ENCODE peak calls at places on chromosomes 7 and 10, in seven cellular contexts. B is H54; F is mesendoderm; P is tibial nerve; D is non-pigmented ciliary epithelial cell; V is endothelial cell of umbilical vein; Z is T-helper 2 cell treated with Interferon-gamma antibody and Interleukin-4, amounts not matched to agents 5 μg/mL and 100 μg/mL, for 36 hours. I is an unnamed sample.

GRCh38 chr10:122992031-122992585 is 11.9 kb downstream of the PSTK start:
- DNase-seq in B (no peak), F (no peak), P (no peak), D (no peak), V (no peak), Z (no peak), I (no peak)

GRCh38 chr7:117153016-117153415 is 169.8 kb downstream of the WNT2 start:
- DNase-seq in B (no peak), F (peak), P (no peak), D (no peak), V (no peak), Z (no peak), I (no peak)

GRCh38 chr7:74599251-74599650 is 58.3 kb upstream of the GTF2I start:
- DNase-seq in B (no peak), F (no peak), P (no peak), D (no peak), V (no peak), Z (no peak), I (no peak)

GRCh38 chr7:92402920-92403759 is 44.1 kb upstream of the GATAD1 start:
- DNase-seq in B (no peak), F (peak), P (no peak), D (peak), V (no peak), Z (no peak), I (no peak)

GRCh38 chr7:20529260-20529659 is 86.2 kb upstream of the ABCB5 start:
- DNase-seq in B (no peak), F (no peak), P (no peak), D (no peak), V (no peak), Z (no peak), I (no peak)

GRCh38 chr7:155163696-155164095 is 93.6 kb downstream of the HTR5A start:
- DNase-seq in B (no peak), F (no peak), P (no peak), D (no peak), V (no peak), Z (no peak), I (no peak)

GRCh38 chr7:70408891-70409290 is 723.1 kb upstream of the GALNT17 start:
- DNase-seq in B (no peak), F (no peak), P (no peak), D (no peak), V (no peak), Z (no peak), I (no peak)

GRCh38 chr7:83162402-83163256 is at the start of gene PCLO:
- DNase-seq in B (peak), F (peak), P (no peak), D (no peak), V (peak), Z (peak), I (peak)

GRCh38 chr7:99839560-99840011 is 11.8 kb downstream of the CYP3A43 start:
- DNase-seq in B (no peak), F (peak), P (no peak), D (no peak), V (no peak), Z (no peak), I (no peak)

GRCh38 chr10:6305762-6306321 is 103.1 kb downstream of the PFKFB3 start:
- DNase-seq in B (no peak), F (no peak), P (no peak), D (no peak), V (no peak), Z (no peak), I (no peak)

GRCh38 chr7:5514440-5515035 is 90.9 kb upstream of the TNRC18 start:
- DNase-seq in B (no peak), F (no peak), P (no peak), D (no peak), V (no peak), Z (no peak), I (no peak)

GRCh38 chr10:119494224-119495060 is 48.1 kb downstream of the RGS10 start:
- DNase-seq in B (no peak), F (no peak), P (no peak), D (no peak), V (no peak), Z (no peak), I (no peak)

GRCh38 chr7:98202367-98203195 is 8.7 kb upstream of the BHLHA15 start:
- DNase-seq in B (no peak), F (no peak), P (no peak), D (no peak), V (no peak), Z (peak), I (no peak)

GRCh38 chr7:46651070-46651469 is 730.0 kb upstream of the IGFBP3 start:
- DNase-seq in B (no peak), F (no peak), P (no peak), D (no peak), V (no peak), Z (no peak), I (no peak)

GRCh38 chr7:105376901-105377533 is 11.7 kb downstream of the SRPK2 start:
- DNase-seq in B (no peak), F (no peak), P (no peak), D (no peak), V (no peak), Z (no peak), I (no peak)

GRCh38 chr7:98418271-98418635 is 17.4 kb upstream of the BAIAP2L1 start:
- DNase-seq in B (no peak), F (no peak), P (no peak), D (no peak), V (no peak), Z (no peak), I (no peak)

GRCh38 chr10:17425584-17426262 is 28.7 kb downstream of the ST8SIA6 start:
- DNase-seq in B (no peak), F (no peak), P (no peak), D (no peak), V (peak), Z (peak), I (peak)

GRCh38 chr10:72425133-72425532 is 70.4 kb upstream of the DNAJB12 start:
- DNase-seq in B (no peak), F (no peak), P (no peak), D (no peak), V (no peak), Z (no peak), I (no peak)

GRCh38 chr7:46492460-46492859 is 571.4 kb upstream of the IGFBP3 start:
- DNase-seq in B (no peak), F (no peak), P (no peak), D (no peak), V (no peak), Z (no peak), I (no peak)

GRCh38 chr7:151035024-151035717 is 6.9 kb downstream of the ABCB8 start:
- DNase-seq in B (no peak), F (no peak), P (no peak), D (no peak), V (no peak), Z (no peak), I (no peak)

GRCh38 chr10:88902328-88902789 is 22.3 kb downstream of the STAMBPL1 start:
- DNase-seq in B (no peak), F (no peak), P (no peak), D (no peak), V (no peak), Z (no peak), I (no peak)

GRCh38 chr10:36253731-36254130 is 611.6 kb upstream of the FZD8 start:
- DNase-seq in B (no peak), F (no peak), P (no peak), D (no peak), V (no peak), Z (no peak), I (no peak)

GRCh38 chr10:930415-931325 is 835 bp downstream of the LARP4B start:
- DNase-seq in B (peak), F (peak), P (no peak), D (no peak), V (peak), Z (peak), I (peak)

GRCh38 chr7:6647080-6647479 is 10.0 kb downstream of the ZNF316 start:
- DNase-seq in B (no peak), F (no peak), P (no peak), D (no peak), V (no peak), Z (no peak), I (no peak)